ENCODE peak calls at places on chromosomes 5 and 9, in seven cellular contexts. H, X, L, G, M, U and S are unnamed samples.

GRCh38 chr5:171623551-171624097 is 162.0 kb upstream of the SMIM23 start:
- DNase-seq in U (no peak), G (no peak), H (peak), M (no peak), X (no peak), L (no peak), S (peak)

GRCh38 chr5:14929293-14930065 is 57.9 kb upstream of the ANKH start:
- DNase-seq in G (no peak), M (no peak), X (no peak), U (no peak), L (no peak), H (no peak), S (no peak)

GRCh38 chr5:163915481-163915961 is 410.1 kb downstream of the MAT2B start:
- DNase-seq in L (peak), H (no peak), G (no peak), U (no peak), X (peak), M (no peak), S (peak)

GRCh38 chr9:14031015-14031414 is 282.9 kb downstream of the NFIB start:
- DNase-seq in H (no peak), G (no peak), X (no peak), M (peak), L (peak), U (peak), S (peak)

GRCh38 chr9:137070906-137071275 is 534 bp upstream of the SAPCD2 start:
- DNase-seq in X (no peak), H (peak), M (peak), L (no peak), G (no peak), U (no peak), S (peak)

GRCh38 chr9:131062979-131063378 is 33.4 kb upstream of the AIF1L start:
- DNase-seq in G (no peak), U (no peak), M (no peak), L (no peak), H (no peak), X (no peak), S (no peak)

GRCh38 chr9:106174331-106174730 is 480.0 kb downstream of the TMEM38B start:
- DNase-seq in M (no peak), X (no peak), H (no peak), U (no peak), L (no peak), G (no peak), S (no peak)

GRCh38 chr5:37723147-37723961 is 116.5 kb downstream of the GDNF start:
- DNase-seq in X (no peak), G (peak), M (no peak), L (peak), U (peak), H (peak), S (peak)

GRCh38 chr9:134475051-134475790 is 149.0 kb downstream of the RXRA start:
- DNase-seq in L (peak), G (peak), H (no peak), U (peak), M (peak), X (peak), S (no peak)

GRCh38 chr5:145780961-145781360 is 54.2 kb downstream of the PRELID2 start:
- DNase-seq in G (no peak), X (no peak), H (no peak), M (no peak), U (peak), L (no peak), S (peak)

GRCh38 chr9:73037613-73038012 is 84.8 kb upstream of the ALDH1A1 start:
- DNase-seq in X (no peak), M (no peak), H (no peak), L (no peak), G (peak), U (no peak), S (no peak)

GRCh38 chr5:157172408-157172807 is 6.3 kb upstream of the GARIN3 start:
- DNase-seq in L (no peak), H (no peak), G (no peak), M (no peak), U (no peak), X (peak), S (no peak)

GRCh38 chr5:72325566-72326297 is 5.6 kb downstream of the PTCD2 start:
- DNase-seq in M (no peak), G (no peak), U (no peak), H (no peak), X (no peak), L (peak), S (no peak)

GRCh38 chr9:4220361-4220760 is 79.5 kb downstream of the GLIS3 start:
- DNase-seq in L (no peak), G (no peak), M (no peak), H (no peak), U (no peak), X (no peak), S (no peak)

GRCh38 chr9:108869092-108869725 is 7.1 kb downstream of the ACTL7A start:
- DNase-seq in M (no peak), U (no peak), H (no peak), X (no peak), G (peak), L (peak), S (no peak)

GRCh38 chr9:3191715-3192114 is 334.1 kb downstream of the RFX3 start:
- DNase-seq in H (no peak), L (no peak), M (no peak), X (no peak), G (no peak), U (no peak), S (no peak)

GRCh38 chr5:157362502-157362901 is 96.6 kb downstream of the CYFIP2 start:
- DNase-seq in U (no peak), H (no peak), G (no peak), X (no peak), M (no peak), L (no peak), S (no peak)

GRCh38 chr5:62395210-62395950 is 8.3 kb downstream of the DIMT1 start:
- DNase-seq in M (no peak), X (no peak), H (no peak), L (peak), U (no peak), G (no peak), S (no peak)

GRCh38 chr9:99824378-99825157 is 2.9 kb downstream of the NR4A3 start:
- DNase-seq in G (no peak), L (peak), X (peak), H (peak), M (peak), U (peak), S (peak)

GRCh38 chr5:141384471-141385267 is 2.1 kb downstream of the PCDHGA7 start:
- DNase-seq in G (no peak), H (no peak), L (no peak), M (no peak), X (no peak), U (no peak), S (no peak)

GRCh38 chr9:28774433-28775029 is 1201.2 kb upstream of the C9orf72 start:
- DNase-seq in G (peak), H (no peak), L (peak), X (no peak), U (no peak), M (no peak), S (no peak)

GRCh38 chr5:146409081-146409671 is 38.0 kb upstream of the TCERG1 start:
- DNase-seq in L (peak), H (no peak), M (no peak), X (no peak), U (no peak), G (peak), S (peak)

GRCh38 chr9:126722252-126722921 is 82.5 kb upstream of the ZBTB43 start:
- DNase-seq in G (peak), U (peak), M (peak), X (peak), H (peak), L (peak), S (peak)

GRCh38 chr5:660491-661030 is 32.6 kb downstream of the TPPP start:
- DNase-seq in H (no peak), G (no peak), M (no peak), L (no peak), U (no peak), X (no peak), S (no peak)

GRCh38 chr9:97848582-97849237 is 4.3 kb upstream of the FOXE1 start:
- DNase-seq in G (no peak), H (no peak), X (peak), U (no peak), L (no peak), M (no peak), S (peak)

GRCh38 chr5:57221049-57221568 is 47.2 kb downstream of the GPBP1 start:
- DNase-seq in H (no peak), G (peak), L (peak), U (peak), X (peak), M (no peak), S (peak)

GRCh38 chr5:159017787-159018186 is 81.9 kb downstream of the EBF1 start:
- DNase-seq in U (no peak), G (peak), H (no peak), X (no peak), M (peak), L (peak), S (no peak)

GRCh38 chr9:131546336-131547084 is 1.2 kb downstream of the PRRT1B start:
- DNase-seq in L (no peak), M (no peak), X (no peak), U (no peak), G (no peak), H (peak), S (peak)

GRCh38 chr5:65718576-65719310 is 3.2 kb downstream of the SGTB start:
- DNase-seq in U (no peak), G (no peak), L (no peak), X (no peak), H (no peak), M (no peak), S (no peak)

GRCh38 chr5:37580106-37580505 is 201.0 kb downstream of the WDR70 start:
- DNase-seq in G (no peak), H (no peak), L (no peak), M (no peak), U (no peak), X (no peak), S (no peak)

GRCh38 chr9:77218612-77219011 is 41.3 kb downstream of the VPS13A start:
- DNase-seq in M (no peak), G (no peak), L (peak), U (no peak), X (no peak), H (no peak), S (no peak)

GRCh38 chr9:76018244-76018643 is 127.8 kb downstream of the PCSK5 start:
- DNase-seq in M (no peak), L (no peak), G (no peak), X (no peak), H (no peak), U (no peak), S (no peak)

GRCh38 chr5:4882186-4882585 is 257.9 kb upstream of the ADAMTS16 start:
- DNase-seq in X (no peak), U (no peak), M (no peak), G (no peak), H (no peak), L (no peak), S (no peak)

GRCh38 chr5:110104728-110105127 is 415.0 kb downstream of the MAN2A1 start:
- DNase-seq in L (no peak), M (no peak), H (no peak), X (no peak), U (no peak), G (no peak), S (no peak)

GRCh38 chr5:33300209-33300742 is 140.5 kb upstream of the TARS1 start:
- DNase-seq in L (peak), H (no peak), X (peak), M (no peak), U (no peak), G (no peak), S (no peak)
- TF ChIP-seq CTCF in L (no peak), H (no peak), X (no peak), M (no peak), U (no peak), G (no peak), S (no peak)

DNA sequence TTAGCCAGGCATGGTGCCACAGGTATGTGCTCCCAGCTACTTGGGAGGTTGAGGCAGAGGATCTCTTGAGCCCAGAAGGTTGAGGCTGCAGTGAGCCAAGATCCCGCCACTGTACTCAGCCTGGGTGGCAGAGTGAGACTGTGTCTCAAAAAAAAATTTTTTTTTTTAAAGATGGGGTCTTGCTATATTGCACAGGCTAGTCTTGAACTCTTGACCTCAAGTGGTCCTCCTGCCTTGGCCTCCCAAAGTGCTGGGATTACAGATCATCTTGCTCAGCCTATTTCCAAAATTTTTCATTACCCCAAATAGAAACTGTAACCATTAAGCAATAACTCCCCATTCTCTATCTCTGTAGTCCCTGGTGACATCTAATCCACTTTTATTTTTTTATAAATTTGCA is 4.4 kb upstream of the TBC1D13 start:
- DNase-seq in H (no peak), L (no peak), M (no peak), G (no peak), X (no peak), U (no peak), S (no peak)
- TF ChIP-seq CTCF in H (no peak), L (no peak), M (no peak), G (no peak), X (no peak), U (no peak), S (no peak)

GRCh38 chr9:1939926-1940368 is 75.2 kb upstream of the SMARCA2 start:
- DNase-seq in H (peak), X (peak), U (peak), M (no peak), L (peak), G (peak), S (peak)

GRCh38 chr9:1939466-1939865 is 75.7 kb upstream of the SMARCA2 start:
- DNase-seq in U (no peak), G (no peak), M (no peak), H (no peak), X (no peak), L (no peak), S (no peak)

GRCh38 chr9:1938135-1938534 is 77.0 kb upstream of the SMARCA2 start:
- DNase-seq in M (no peak), X (no peak), G (no peak), U (no peak), L (no peak), H (no peak), S (no peak)

GRCh38 chr9:1938675-1939170 is 76.4 kb upstream of the SMARCA2 start:
- DNase-seq in H (no peak), M (no peak), U (no peak), G (no peak), X (no peak), L (no peak), S (no peak)

GRCh38 chr9:1941989-1942388 is 73.2 kb upstream of the SMARCA2 start:
- DNase-seq in L (peak), G (no peak), X (no peak), H (no peak), M (no peak), U (no peak), S (no peak)
- TF ChIP-seq CTCF in L (peak), G (no peak), X (no peak), H (no peak), M (no peak), U (no peak), S (no peak)

GRCh38 chr5:167587768-167588167 is 703.7 kb upstream of the WWC1 start:
- DNase-seq in G (peak), L (peak), H (peak), U (peak), M (no peak), X (no peak), S (peak)
- TF ChIP-seq CTCF in G (peak), L (peak), H (peak), U (no peak), M (peak), X (no peak), S (peak)

DNA sequence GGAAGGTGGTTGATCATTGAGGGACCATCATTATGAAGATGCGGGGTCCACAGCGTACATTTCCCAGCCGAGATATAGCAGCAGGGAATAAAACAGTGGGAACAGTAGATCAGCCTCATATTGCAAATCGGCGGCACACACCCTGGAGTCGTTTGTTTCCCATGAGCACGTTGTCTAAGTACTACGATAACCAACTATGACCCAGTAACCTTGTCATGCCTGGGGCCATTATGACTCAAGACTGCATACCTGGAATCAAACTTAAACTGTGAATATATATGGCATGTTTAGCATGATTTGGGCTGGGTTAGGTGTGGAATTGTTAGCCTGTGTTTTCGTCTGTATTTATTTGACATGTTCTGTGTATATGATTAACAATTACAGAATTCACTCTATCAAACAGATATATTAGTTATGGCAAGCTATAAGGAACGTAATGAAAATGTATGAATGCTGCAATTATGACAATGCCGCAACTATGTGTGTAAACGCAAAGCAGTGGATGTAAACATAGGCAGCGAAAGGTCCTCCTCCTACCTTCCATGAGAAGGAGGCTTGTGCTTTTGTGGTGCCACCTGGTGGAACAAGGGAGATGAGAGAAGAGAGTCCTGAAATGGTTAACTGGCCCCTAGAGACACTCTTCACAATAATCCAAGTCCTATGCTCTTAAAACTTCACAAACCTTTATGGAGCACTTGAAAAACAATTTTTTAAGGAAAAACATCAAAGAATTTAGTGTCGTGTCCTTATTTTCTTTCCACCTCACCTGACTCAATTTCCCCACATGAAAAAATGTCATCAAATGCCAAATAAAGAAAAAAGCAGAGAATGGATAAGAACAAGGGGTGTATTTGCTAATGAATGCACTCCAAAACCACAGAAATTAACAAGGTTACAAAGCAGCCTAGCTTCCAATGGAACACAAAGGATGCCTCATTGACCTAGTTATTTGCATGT is 47.1 kb downstream of the SEMA5A start:
- DNase-seq in L (peak), X (no peak), U (peak), M (no peak), H (no peak), G (peak), S (no peak)
- TF ChIP-seq CTCF in L (peak), X (no peak), U (peak), M (no peak), H (no peak), G (peak), S (peak)

GRCh38 chr5:35073168-35073567 is 25.4 kb upstream of the AGXT2 start:
- DNase-seq in U (no peak), M (no peak), X (no peak), G (no peak), L (no peak), H (no peak), S (no peak)
- TF ChIP-seq CTCF in U (no peak), M (no peak), X (no peak), G (no peak), L (no peak), H (no peak), S (no peak)

GRCh38 chr5:138275379-138275782 is 960 bp upstream of the GFRA3 start:
- DNase-seq in M (no peak), U (no peak), X (no peak), G (no peak), L (no peak), H (no peak), S (peak)

GRCh38 chr5:138273834-138274188 is 610 bp downstream of the GFRA3 start:
- DNase-seq in G (no peak), M (no peak), U (no peak), L (no peak), X (no peak), H (no peak), S (no peak)

GRCh38 chr5:138274189-138274853 is at the start of gene GFRA3:
- DNase-seq in M (no peak), H (peak), L (no peak), G (no peak), X (peak), U (peak), S (peak)

GRCh38 chr5:138275895-138276294 is 1.5 kb upstream of the GFRA3 start:
- DNase-seq in M (no peak), X (no peak), G (no peak), H (no peak), L (no peak), U (no peak), S (no peak)

DNA sequence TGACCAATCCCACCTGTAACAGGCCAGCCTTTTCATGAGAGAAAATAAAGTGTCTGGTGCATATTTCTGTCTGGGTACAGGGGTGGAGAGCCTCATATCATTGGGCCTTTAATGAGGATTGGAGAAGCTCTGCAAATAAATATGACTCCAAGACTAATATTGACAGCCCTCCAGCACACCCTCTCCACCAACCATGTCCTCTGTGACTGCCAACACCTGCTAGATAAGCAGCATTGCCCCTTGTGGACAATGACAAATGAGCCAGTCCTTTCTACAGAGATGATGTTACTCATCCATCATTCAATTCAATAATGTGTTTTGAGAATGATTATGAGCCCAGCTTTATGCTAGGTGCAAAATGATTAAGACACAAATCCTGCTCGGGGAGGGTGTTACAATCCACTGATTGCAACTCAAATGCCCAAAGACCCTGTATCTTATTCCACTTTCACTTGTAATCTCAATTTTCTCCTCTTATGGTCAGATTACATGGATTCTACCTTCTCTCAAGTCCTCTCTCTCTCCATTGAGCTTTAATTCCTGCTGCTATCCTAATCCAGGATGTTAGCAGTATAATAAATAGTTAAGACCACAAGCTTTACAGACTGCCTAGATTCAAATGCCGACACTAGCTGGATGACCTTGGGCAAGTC is 2.1 kb upstream of the GFRA3 start:
- DNase-seq in H (no peak), X (no peak), U (no peak), G (peak), M (no peak), L (no peak), S (no peak)
- TF ChIP-seq CTCF in H (no peak), X (no peak), U (no peak), G (no peak), M (no peak), L (no peak), S (no peak)

GRCh38 chr5:113084402-113085083 is 107.9 kb downstream of the DCP2 start:
- DNase-seq in H (peak), G (no peak), X (no peak), U (no peak), L (no peak), M (peak), S (no peak)
- TF ChIP-seq CTCF in H (no peak), G (no peak), X (no peak), U (no peak), L (no peak), M (no peak), S (no peak)

GRCh38 chr5:149439899-149440655 is 61.0 kb upstream of the IL17B start:
- DNase-seq in X (no peak), M (peak), G (peak), H (no peak), L (peak), U (peak), S (no peak)
- TF ChIP-seq CTCF in X (no peak), M (no peak), G (peak), H (peak), L (peak), U (peak), S (no peak)